ENCODE peak calls at places on chromosomes 4 and X, in seven cellular contexts. I is AG10803, L is endodermal cell, E is neural progenitor cell, D is uterus, Y is body of pancreas, T is spleen. Q is an unnamed sample.

GRCh38 chr4:22099896-22100295 is 151.3 kb upstream of the KCNIP4 start:
- DNase-seq in E (no peak), D (no peak), T (no peak), I (no peak), Y (no peak), L (no peak), Q (peak)

GRCh38 chr4:81466841-81467671 is 4.7 kb downstream of the RASGEF1B start:
- DNase-seq in D (peak), L (peak), T (no peak), E (peak), I (peak), Y (peak), Q (peak)

GRCh38 chrX:107619836-107620235 is 8.5 kb upstream of the PRPS1 start:
- DNase-seq in E (no peak), D (no peak), I (peak), Y (no peak), L (no peak), T (no peak), Q (no peak)

GRCh38 chr4:123520376-123520775 is 123.8 kb downstream of the SPRY1 start:
- DNase-seq in Y (no peak), L (no peak), I (no peak), D (no peak), T (no peak), E (no peak), Q (no peak)

GRCh38 chr4:82591592-82591991 is 29.8 kb upstream of the TMEM150C start:
- DNase-seq in D (no peak), Y (no peak), E (peak), L (no peak), T (no peak), I (no peak), Q (no peak)

GRCh38 chr4:169803417-169803816 is 45.7 kb upstream of the HPF1 start:
- DNase-seq in L (no peak), I (no peak), T (no peak), E (no peak), Y (no peak), D (no peak), Q (no peak)

GRCh38 chr4:155546451-155546850 is 120.2 kb upstream of the GUCY1A1 start:
- DNase-seq in L (no peak), T (no peak), D (no peak), I (no peak), Y (no peak), E (no peak), Q (no peak)

GRCh38 chr4:20532871-20533870 is 167.1 kb upstream of the PACRGL start:
- DNase-seq in D (no peak), T (no peak), L (no peak), E (no peak), Y (no peak), I (peak), Q (peak)

GRCh38 chr4:1655081-1655480 is 29.0 kb downstream of the FAM53A start:
- DNase-seq in I (no peak), L (no peak), T (no peak), D (no peak), E (no peak), Y (no peak), Q (no peak)

GRCh38 chr4:164847016-164847415 is 30.0 kb upstream of the APELA start:
- DNase-seq in I (peak), L (no peak), D (no peak), T (no peak), Y (no peak), E (no peak), Q (no peak)

GRCh38 chr4:98444371-98444770 is 183.2 kb downstream of the RAP1GDS1 start:
- DNase-seq in L (no peak), E (no peak), D (no peak), Y (no peak), I (no peak), T (no peak), Q (no peak)

DNA sequence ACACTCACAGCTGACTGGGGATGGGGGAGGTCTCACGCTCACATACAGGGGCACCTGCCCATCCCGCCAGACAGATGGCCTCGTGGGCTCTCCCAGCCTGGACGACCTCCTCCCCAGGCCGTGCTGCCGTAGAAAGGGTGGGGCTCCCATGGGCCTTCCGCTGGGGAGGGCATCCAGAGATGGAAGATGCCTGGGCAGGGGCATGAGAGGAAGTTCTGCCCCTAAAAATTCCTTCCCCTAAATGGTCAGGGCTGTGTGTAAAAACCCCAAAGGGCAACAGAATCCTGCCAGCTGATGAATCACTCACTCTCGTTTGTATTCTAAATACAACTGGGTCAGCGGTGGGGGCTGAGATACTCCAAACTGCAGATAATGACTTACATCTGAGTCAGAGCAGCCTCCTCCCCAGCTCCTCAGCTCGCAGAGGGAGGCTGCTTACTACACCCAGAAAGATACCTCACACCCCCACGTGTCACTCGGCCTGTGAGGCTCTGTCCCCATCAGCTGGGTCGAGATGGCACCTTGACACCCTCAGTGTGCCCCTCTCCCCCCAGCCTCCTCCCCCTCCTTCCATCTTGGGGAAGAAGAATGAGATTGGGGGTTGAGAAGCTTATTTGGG is 10.1 kb downstream of the WDR1 start:
- DNase-seq in I (peak), T (no peak), Y (peak), D (peak), L (no peak), E (no peak), Q (peak)
- H3K4me3 ChIP-seq in I (peak), T (no peak), Y (no peak), D (peak), L (no peak), E (no peak), Q (peak)

GRCh38 chrX:45824471-45824870 is 623.8 kb upstream of the DIPK2B start:
- DNase-seq in E (peak), D (peak), L (peak), I (peak), Y (no peak), T (no peak), Q (peak)
- TF ChIP-seq CTCF in E (peak), D (peak), L (peak), I (peak), Y (peak), T (no peak), Q (peak)

DNA sequence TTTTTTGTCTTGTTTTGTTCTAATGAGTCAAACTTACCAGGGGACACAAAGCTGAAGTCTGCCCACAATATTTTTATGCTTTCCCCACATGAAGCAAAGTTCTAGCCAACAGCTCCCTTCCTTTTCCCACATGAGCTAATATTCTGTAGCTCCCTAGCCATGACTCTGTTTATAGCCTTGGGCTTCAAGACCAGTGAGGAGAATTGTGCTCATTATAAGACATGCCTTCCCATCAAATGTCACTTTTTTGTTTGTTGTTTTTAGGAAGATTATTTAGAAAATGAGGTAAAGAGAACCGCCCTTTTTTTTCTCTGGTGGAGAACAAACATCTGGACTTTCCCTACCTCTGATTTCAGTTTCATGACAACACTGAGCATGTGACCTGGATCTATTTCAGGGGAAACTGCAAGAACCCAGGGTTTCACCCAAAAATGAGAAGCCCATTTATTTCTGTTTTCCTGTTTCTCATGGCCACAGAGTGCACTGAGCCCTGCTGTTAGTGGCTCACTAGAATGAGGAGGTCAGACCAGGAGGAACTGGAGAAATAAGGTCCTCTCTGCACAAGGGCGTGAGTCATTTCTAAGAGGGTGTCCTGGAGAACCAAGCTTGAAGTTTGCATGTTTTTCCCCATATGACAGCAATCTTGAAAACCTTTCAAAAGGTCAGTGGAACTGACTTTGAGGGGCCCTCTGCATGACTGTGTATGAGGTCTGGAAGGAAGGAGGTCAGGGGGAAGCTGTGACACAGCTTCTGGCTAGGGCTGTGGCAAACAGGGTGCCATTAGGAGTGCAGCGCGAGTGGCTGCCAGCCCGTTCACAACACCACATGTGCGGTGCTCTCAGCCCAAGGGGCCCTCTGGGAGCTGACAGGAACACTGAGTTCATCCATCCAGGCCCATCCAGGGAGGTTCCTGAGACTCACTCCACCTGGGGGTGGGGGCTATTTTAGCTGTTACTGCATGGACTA is 55.1 kb downstream of the CHST7 start:
- DNase-seq in Y (peak), T (no peak), D (peak), I (peak), E (no peak), L (no peak), Q (peak)
- H3K4me3 ChIP-seq in Y (no peak), T (no peak), D (no peak), I (no peak), E (no peak), L (no peak), Q (no peak)

DNA sequence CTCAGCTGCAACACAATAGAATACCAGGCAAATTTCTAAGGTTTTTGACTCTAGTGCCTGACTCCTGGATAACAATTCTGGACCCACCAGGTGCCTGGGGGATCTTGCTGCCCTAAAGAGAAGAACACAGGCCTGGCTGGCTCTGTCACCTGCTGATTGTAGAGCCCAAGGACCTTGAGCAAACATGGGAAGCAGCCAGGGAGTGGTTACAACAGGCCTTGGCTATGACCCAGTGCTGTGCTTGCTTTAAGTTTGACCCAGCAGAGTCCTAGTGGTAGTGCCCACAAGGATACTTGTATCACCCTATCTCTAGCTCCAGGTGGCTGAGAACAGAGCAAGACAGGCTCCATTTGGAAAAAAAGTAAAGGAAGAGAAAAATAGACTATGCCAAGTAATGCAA is 176.8 kb upstream of the DCAF12L2 start:
- DNase-seq in D (no peak), I (no peak), Y (no peak), T (no peak), E (no peak), L (no peak), Q (no peak)
- TF ChIP-seq CTCF in D (no peak), I (no peak), Y (no peak), T (no peak), E (no peak), L (no peak), Q (no peak)

GRCh38 chrX:39823424-39823823 is 274.3 kb downstream of the BCOR start:
- DNase-seq in D (no peak), E (no peak), L (no peak), Y (no peak), I (no peak), T (no peak), Q (no peak)

GRCh38 chrX:39821709-39822095 is 276.1 kb downstream of the BCOR start:
- DNase-seq in T (no peak), L (peak), I (no peak), Y (no peak), E (no peak), D (no peak), Q (no peak)

GRCh38 chrX:39819921-39820849 is 277.6 kb downstream of the BCOR start:
- DNase-seq in E (peak), L (peak), I (no peak), Y (no peak), D (no peak), T (peak), Q (no peak)

GRCh38 chrX:39822133-39822748 is 275.5 kb downstream of the BCOR start:
- DNase-seq in E (no peak), L (peak), Y (no peak), I (no peak), T (peak), D (no peak), Q (no peak)

GRCh38 chrX:39821011-39821708 is 276.6 kb downstream of the BCOR start:
- DNase-seq in D (peak), L (peak), I (peak), T (peak), Y (peak), E (peak), Q (no peak)
- H3K4me3 ChIP-seq in D (peak), L (peak), I (peak), T (peak), Y (no peak), E (peak), Q (peak)

GRCh38 chrX:47360423-47361179 is 9.8 kb upstream of the ZNF157 start:
- DNase-seq in E (no peak), D (no peak), Y (no peak), T (no peak), L (no peak), I (no peak), Q (no peak)

GRCh38 chrX:47358387-47359065 is 11.9 kb upstream of the ZNF157 start:
- DNase-seq in Y (no peak), T (no peak), L (no peak), E (no peak), D (no peak), I (no peak), Q (no peak)

GRCh38 chrX:47366051-47366722 is 4.2 kb upstream of the ZNF157 start:
- DNase-seq in D (peak), T (peak), I (peak), L (peak), E (peak), Y (peak), Q (peak)

DNA sequence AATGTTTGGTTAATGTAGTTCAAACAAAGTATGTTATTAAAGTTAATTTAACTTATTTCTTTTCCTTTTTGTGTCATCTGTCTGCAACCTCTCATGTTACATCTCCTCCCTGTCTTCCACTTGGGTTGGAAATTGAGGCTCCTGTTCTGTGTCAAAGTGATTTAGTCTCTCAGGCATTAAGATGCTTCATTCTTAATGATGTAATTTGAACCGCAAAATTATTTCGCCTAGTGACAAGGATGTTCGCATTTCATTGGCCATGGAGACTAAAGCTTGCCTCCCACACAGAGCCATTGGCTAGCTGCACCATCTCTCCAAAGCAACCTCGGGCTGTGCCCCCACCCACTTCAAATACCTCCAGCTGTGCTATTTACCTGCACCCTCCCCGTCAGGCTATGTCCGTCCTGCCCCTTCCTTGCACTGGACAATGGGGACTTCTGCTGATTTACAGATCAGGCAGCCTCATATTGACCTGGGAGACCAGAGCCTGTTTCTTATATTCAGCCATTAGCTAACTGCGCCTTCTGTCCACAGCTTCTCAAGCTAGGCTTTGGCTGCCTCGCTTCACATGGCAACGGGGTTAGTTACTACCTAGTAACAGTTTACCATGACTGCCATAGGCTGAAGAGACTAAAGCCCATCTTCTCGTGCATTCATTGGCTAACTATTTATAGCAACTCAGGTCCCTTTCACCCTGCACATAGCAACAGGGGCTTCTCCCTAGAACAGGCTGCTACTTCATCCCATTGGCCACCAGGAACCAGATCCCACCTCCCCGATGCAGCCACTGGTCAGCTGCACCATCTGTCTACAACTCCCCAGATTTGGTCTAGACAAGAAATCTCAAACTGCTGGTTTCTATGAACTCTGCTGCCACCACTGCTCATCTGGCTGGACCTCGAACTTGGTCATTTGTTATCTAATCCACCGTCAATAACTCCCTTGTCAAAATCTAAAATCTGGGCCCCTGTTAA is 8.6 kb upstream of the ZNF157 start:
- DNase-seq in T (peak), L (peak), Y (peak), I (peak), E (peak), D (peak), Q (peak)
- TF ChIP-seq CTCF in T (no peak), L (no peak), Y (no peak), I (no peak), E (no peak), D (peak), Q (no peak)

GRCh38 chr4:7830747-7831146 is 108.9 kb downstream of the AFAP1 start:
- DNase-seq in Y (no peak), T (no peak), L (no peak), D (no peak), I (no peak), E (no peak), Q (no peak)
- H3K4me3 ChIP-seq in Y (no peak), T (no peak), L (no peak), D (no peak), I (no peak), E (no peak), Q (no peak)

GRCh38 chr4:146040623-146041022 is 102.0 kb upstream of the ZNF827 start:
- DNase-seq in T (no peak), E (no peak), I (no peak), Y (no peak), D (no peak), L (no peak), Q (no peak)
- TF ChIP-seq CTCF in T (no peak), E (no peak), I (no peak), Y (no peak), D (no peak), L (no peak), Q (no peak)

DNA sequence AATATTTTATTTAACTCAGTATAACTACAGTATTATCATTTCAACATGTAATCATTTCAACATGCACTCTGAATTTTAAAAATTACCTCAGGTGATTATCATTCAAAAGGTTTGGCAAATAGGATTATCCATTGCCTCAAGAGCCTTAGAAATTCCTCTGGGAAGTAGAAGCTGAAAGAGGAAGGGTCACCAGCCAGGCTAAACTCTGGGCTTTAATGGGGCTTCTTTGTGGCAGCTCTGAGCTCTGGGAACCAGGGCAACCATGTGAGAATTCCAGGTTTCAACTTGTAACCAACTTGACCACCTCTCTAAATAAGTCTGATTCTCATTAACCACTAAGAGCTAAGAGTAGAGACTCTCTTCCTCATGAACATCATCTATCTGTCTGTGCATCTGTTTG is 117.2 kb upstream of the MED14 start:
- DNase-seq in Y (no peak), E (peak), I (no peak), D (no peak), L (peak), T (no peak), Q (no peak)
- H3K4me3 ChIP-seq in Y (no peak), E (no peak), I (no peak), D (no peak), L (no peak), T (no peak), Q (no peak)